ENCODE peak calls at places on chromosomes 3 and 15, in six cellular contexts. One of them, this sample, is unnamed.

GRCh38 chr3:186452517-186452916 is 90.5 kb upstream of the DGKG start:
- DNase-seq in NCI-H748 treated with DMSO at 0.1 percent for 48 hours: no peak
- DNase-seq in NCI-H446: no peak
- DNase-seq in transverse colon: no peak
- DNase-seq in NCI-H1417: no peak
- DNase-seq in AG10803: peak
- DNase-seq in this sample: no peak

GRCh38 chr3:185423178-185423577 is 60.2 kb downstream of the MAP3K13 start:
- DNase-seq in NCI-H748 treated with DMSO at 0.1 percent for 48 hours: no peak
- DNase-seq in NCI-H446: no peak
- DNase-seq in transverse colon: peak
- DNase-seq in NCI-H1417: no peak
- DNase-seq in AG10803: peak
- DNase-seq in this sample: no peak

GRCh38 chr15:64050281-64051092 is 4.2 kb upstream of the DAPK2 start:
- DNase-seq in NCI-H748 treated with DMSO at 0.1 percent for 48 hours: peak
- DNase-seq in NCI-H446: no peak
- DNase-seq in transverse colon: no peak
- DNase-seq in NCI-H1417: peak
- DNase-seq in AG10803: no peak
- DNase-seq in this sample: peak

GRCh38 chr3:194687638-194688206 is 2.0 kb downstream of the FAM43A start:
- DNase-seq in NCI-H748 treated with DMSO at 0.1 percent for 48 hours: peak
- DNase-seq in NCI-H446: no peak
- DNase-seq in transverse colon: peak
- DNase-seq in NCI-H1417: peak
- DNase-seq in AG10803: peak
- DNase-seq in this sample: peak

GRCh38 chr15:100818927-100819326 is 60.7 kb upstream of the ALDH1A3 start:
- DNase-seq in NCI-H748 treated with DMSO at 0.1 percent for 48 hours: no peak
- DNase-seq in NCI-H446: no peak
- DNase-seq in transverse colon: no peak
- DNase-seq in NCI-H1417: no peak
- DNase-seq in AG10803: peak
- DNase-seq in this sample: no peak

GRCh38 chr3:168002786-168003368 is 92.8 kb downstream of the GOLIM4 start:
- DNase-seq in NCI-H748 treated with DMSO at 0.1 percent for 48 hours: no peak
- DNase-seq in NCI-H446: peak
- DNase-seq in transverse colon: peak
- DNase-seq in NCI-H1417: no peak
- DNase-seq in AG10803: peak
- DNase-seq in this sample: no peak

GRCh38 chr3:179026636-179027035 is 45.0 kb downstream of the ZMAT3 start:
- DNase-seq in NCI-H748 treated with DMSO at 0.1 percent for 48 hours: no peak
- DNase-seq in NCI-H446: no peak
- DNase-seq in transverse colon: no peak
- DNase-seq in NCI-H1417: no peak
- DNase-seq in AG10803: peak
- DNase-seq in this sample: no peak

GRCh38 chr15:25179673-25180511 is 225.1 kb downstream of the SNRPN start:
- DNase-seq in NCI-H748 treated with DMSO at 0.1 percent for 48 hours: no peak
- DNase-seq in NCI-H446: no peak
- DNase-seq in transverse colon: peak
- DNase-seq in NCI-H1417: no peak
- DNase-seq in AG10803: no peak
- DNase-seq in this sample: no peak

GRCh38 chr3:53252105-53252946 is 3.5 kb downstream of the TKT start:
- DNase-seq in NCI-H748 treated with DMSO at 0.1 percent for 48 hours: no peak
- DNase-seq in NCI-H446: no peak
- DNase-seq in transverse colon: no peak
- DNase-seq in NCI-H1417: no peak
- DNase-seq in AG10803: no peak
- DNase-seq in this sample: no peak

GRCh38 chr3:128844502-128844901 is 34.9 kb upstream of the ACAD9 start:
- DNase-seq in NCI-H748 treated with DMSO at 0.1 percent for 48 hours: no peak
- DNase-seq in NCI-H446: no peak
- DNase-seq in transverse colon: no peak
- DNase-seq in NCI-H1417: no peak
- DNase-seq in AG10803: no peak
- DNase-seq in this sample: no peak

GRCh38 chr3:197463279-197463678 is 92.5 kb downstream of the BDH1 start:
- DNase-seq in NCI-H748 treated with DMSO at 0.1 percent for 48 hours: no peak
- DNase-seq in NCI-H446: no peak
- DNase-seq in transverse colon: no peak
- DNase-seq in NCI-H1417: no peak
- DNase-seq in AG10803: peak
- DNase-seq in this sample: no peak

GRCh38 chr3:175349181-175349580 is 490.0 kb downstream of the NAALADL2 start:
- DNase-seq in NCI-H748 treated with DMSO at 0.1 percent for 48 hours: no peak
- DNase-seq in NCI-H446: no peak
- DNase-seq in transverse colon: no peak
- DNase-seq in NCI-H1417: no peak
- DNase-seq in AG10803: no peak
- DNase-seq in this sample: no peak